ENCODE peak calls at places on chromosome 14, in nine cellular contexts. X is astrocyte of the cerebellum, Z is fibroblast of mammary gland, Q is heart right ventricle, R is pancreas, E is fibroblast of the aortic adventitia, G is suprapubic skin, J is right atrium auricular region, C is HAP-1. Y is an unnamed sample.
A peak's percentile ranks its signal among the peaks of the same experiment; 100 is the strongest.

GRCh38 chr14:28755930-28756895 is 10.4 kb upstream of the FOXG1 start:
- DNase-seq in X (no peak), Z (no peak), Q (no peak), R (no peak), E (no peak), G (no peak), J (no peak), C (no peak), Y (no peak)

GRCh38 chr14:20714593-20715250 is 26.2 kb downstream of the ANG start:
- DNase-seq in X (peak; percentile 9), Z (peak; percentile 81), Q (peak; percentile 57), R (peak; percentile 39), E (peak; percentile 75), G (no peak), J (peak; percentile 91), C (no peak), Y (peak; percentile 82)

GRCh38 chr14:87864356-87865230 is 128.4 kb downstream of the GALC start:
- DNase-seq in X (no peak), Z (no peak), Q (no peak), R (no peak), E (no peak), G (no peak), J (no peak), C (no peak), Y (no peak)

GRCh38 chr14:60151715-60152114 is 13.5 kb downstream of the DHRS7 start:
- DNase-seq in X (no peak), Z (peak; percentile 93), Q (peak; percentile 39), R (no peak), E (peak; percentile 72), G (peak; percentile 93), J (peak; percentile 90), C (no peak), Y (peak; percentile 91)

GRCh38 chr14:99983251-99984012 is 81.8 kb upstream of the EVL start:
- DNase-seq in X (no peak), Z (no peak), Q (no peak), R (no peak), E (no peak), G (no peak), J (no peak), C (no peak), Y (no peak)

GRCh38 chr14:54895683-54896082 is 6.9 kb downstream of the GCH1 start:
- DNase-seq in X (no peak), Z (no peak), Q (no peak), R (no peak), E (no peak), G (no peak), J (no peak), C (no peak), Y (no peak)

GRCh38 chr14:75562048-75562447 is 16.4 kb upstream of the FLVCR2 start:
- DNase-seq in X (no peak), Z (no peak), Q (no peak), R (no peak), E (no peak), G (no peak), J (no peak), C (no peak), Y (no peak)

GRCh38 chr14:38070213-38070612 is 137.5 kb upstream of the SSTR1 start:
- DNase-seq in X (no peak), Z (no peak), Q (no peak), R (no peak), E (no peak), G (no peak), J (no peak), C (no peak), Y (no peak)

GRCh38 chr14:55968741-55969140 is 149.5 kb upstream of the PELI2 start:
- DNase-seq in X (no peak), Z (no peak), Q (no peak), R (no peak), E (peak; percentile 21), G (no peak), J (no peak), C (no peak), Y (no peak)

GRCh38 chr14:62914873-62915272 is 130.4 kb downstream of the KCNH5 start:
- DNase-seq in X (no peak), Z (no peak), Q (no peak), R (no peak), E (no peak), G (no peak), J (no peak), C (no peak), Y (no peak)

GRCh38 chr14:67137744-67138371 is 51.4 kb upstream of the GARIN2 start:
- DNase-seq in X (peak; percentile 9), Z (peak; percentile 26), Q (no peak), R (no peak), E (peak; percentile 33), G (no peak), J (no peak), C (no peak), Y (no peak)

GRCh38 chr14:65981192-65981843 is 504.9 kb upstream of the CCDC196 start:
- DNase-seq in X (no peak), Z (no peak), Q (no peak), R (no peak), E (no peak), G (no peak), J (no peak), C (no peak), Y (no peak)

GRCh38 chr14:78341827-78342389 is 171.7 kb downstream of the NRXN3 start:
- DNase-seq in X (no peak), Z (no peak), Q (no peak), R (no peak), E (no peak), G (no peak), J (no peak), C (no peak), Y (no peak)

GRCh38 chr14:55721353-55721752 is 141.3 kb downstream of the KTN1 start:
- DNase-seq in X (peak; percentile 94), Z (peak; percentile 94), Q (no peak), R (no peak), E (peak; percentile 97), G (no peak), J (peak; percentile 50), C (no peak), Y (peak; percentile 43)

GRCh38 chr14:24978862-24979724 is 70.9 kb downstream of the STXBP6 start:
- DNase-seq in X (no peak), Z (no peak), Q (no peak), R (no peak), E (no peak), G (no peak), J (no peak), C (no peak), Y (no peak)

GRCh38 chr14:24979725-24980239 is 70.2 kb downstream of the STXBP6 start:
- DNase-seq in X (no peak), Z (no peak), Q (no peak), R (no peak), E (no peak), G (no peak), J (no peak), C (no peak), Y (no peak)

GRCh38 chr14:24984846-24985589 is 64.9 kb downstream of the STXBP6 start:
- DNase-seq in X (no peak), Z (no peak), Q (no peak), R (peak; percentile 30), E (no peak), G (no peak), J (no peak), C (no peak), Y (no peak)

GRCh38 chr14:24986206-24986893 is 63.6 kb downstream of the STXBP6 start:
- DNase-seq in X (peak; percentile 80), Z (no peak), Q (peak; percentile 23), R (no peak), E (no peak), G (no peak), J (no peak), C (no peak), Y (no peak)

GRCh38 chr14:24982472-24983155 is 67.3 kb downstream of the STXBP6 start:
- DNase-seq in X (no peak), Z (peak; percentile 78), Q (no peak), R (no peak), E (peak; percentile 75), G (no peak), J (no peak), C (no peak), Y (no peak)
- H3K4me3 ChIP-seq in X (no peak overlapping the region), Z (no peak overlapping the region), Q (no peak overlapping the region), R (no peak overlapping the region), E (no peak overlapping the region), G (no peak overlapping the region), J (no peak overlapping the region), C (no peak overlapping the region), Y (no peak overlapping the region)

GRCh38 chr14:52051251-52051650 is 17.6 kb downstream of the NID2 start:
- DNase-seq in X (no peak), Z (peak; percentile 53), Q (no peak), R (no peak), E (peak; percentile 20), G (no peak), J (no peak), C (no peak), Y (no peak)

GRCh38 chr14:52052991-52053390 is 15.9 kb downstream of the NID2 start:
- DNase-seq in X (peak; percentile 60), Z (peak; percentile 80), Q (no peak), R (no peak), E (peak; percentile 92), G (no peak), J (no peak), C (no peak), Y (no peak)

GRCh38 chr14:52052289-52052943 is 16.4 kb downstream of the NID2 start:
- DNase-seq in X (no peak), Z (peak; percentile 94), Q (no peak), R (no peak), E (peak; percentile 96), G (no peak), J (no peak), C (no peak), Y (no peak)

GRCh38 chr14:52049721-52050588 is 18.9 kb downstream of the NID2 start:
- DNase-seq in X (no peak), Z (no peak), Q (no peak), R (no peak), E (no peak), G (no peak), J (no peak), C (no peak), Y (no peak)

DNA sequence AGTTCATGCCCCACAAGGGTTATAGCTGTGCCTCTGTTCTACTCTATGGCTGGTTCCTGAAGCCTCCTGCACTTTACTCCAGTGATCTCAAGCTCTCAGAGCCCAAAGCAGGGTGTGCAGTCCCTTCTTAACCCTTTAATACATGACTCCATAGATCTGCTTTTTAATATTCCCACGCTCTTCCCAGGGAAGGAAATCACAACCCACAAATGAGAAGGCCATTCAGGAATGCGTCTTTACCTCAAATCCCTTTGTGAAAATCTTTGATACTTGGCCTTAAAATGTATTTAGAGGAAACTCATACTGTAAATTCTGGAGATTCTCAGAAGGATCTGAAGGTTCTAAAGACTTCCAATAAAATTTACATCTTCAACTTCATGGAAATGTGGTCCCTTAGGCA is 17.0 kb downstream of the NID2 start:
- DNase-seq in X (peak; percentile 68), Z (peak; percentile 89), Q (no peak), R (no peak), E (peak; percentile 65), G (no peak), J (no peak), C (no peak), Y (no peak)
- H3K4me3 ChIP-seq in X (no peak overlapping the region), Z (no peak overlapping the region), Q (no peak overlapping the region), R (no peak overlapping the region), E (peak overlapping the region; percentile 11), G (no peak overlapping the region), J (no peak overlapping the region), C (no peak overlapping the region), Y (no peak overlapping the region)

GRCh38 chr14:31204593-31205534 is 2.7 kb downstream of the HECTD1 start:
- DNase-seq in X (no peak), Z (no peak), Q (no peak), R (no peak), E (no peak), G (no peak), J (no peak), C (no peak), Y (no peak)
- H3K4me3 ChIP-seq in X (peak overlapping the region; percentile 85), Z (peak overlapping the region; percentile 76), Q (peak overlapping the region; percentile 72), R (no peak overlapping the region), E (peak overlapping the region; percentile 78), G (peak overlapping the region; percentile 78), J (peak overlapping the region; percentile 88), C (peak overlapping the region; percentile 79), Y (peak overlapping the region; percentile 66)

GRCh38 chr14:105927094-105927475 is 400.7 kb downstream of the TMEM121 start:
- DNase-seq in X (no peak), Z (no peak), Q (no peak), R (no peak), E (no peak), G (no peak), J (no peak), C (no peak), Y (no peak)
- H3K4me3 ChIP-seq in X (no peak overlapping the region), Z (no peak overlapping the region), Q (no peak overlapping the region), R (no peak overlapping the region), E (no peak overlapping the region), G (no peak overlapping the region), J (no peak overlapping the region), C (no peak overlapping the region), Y (no peak overlapping the region)